ENCODE peak calls at places on chromosomes 2 and 18, in four cellular contexts. C is EL; N is fibroblast of mammary gland; L is activated CD8-positive, alpha-beta memory T cell treated with anti-CD3 and anti-CD28 coated beads, Interleukin-2, amount 50 U/mL, for 48 hours. Z is an unnamed sample.
A peak's percentile ranks its signal among the peaks of the same experiment; 100 is the strongest.

GRCh38 chr2:3465844-3466481 is 53.4 kb downstream of the ADI1 start:
- DNase-seq in C (peak; percentile 89), N (peak; percentile 97), L (no peak), Z (no peak)

GRCh38 chr18:61929881-61930640 is 37.3 kb upstream of the RNF152 start:
- DNase-seq in C (no peak), N (no peak), L (no peak), Z (no peak)

GRCh38 chr2:240999001-240999791 is 778 bp downstream of the SNED1 start:
- DNase-seq in C (no peak), N (no peak), L (peak; percentile 53), Z (no peak)

GRCh38 chr2:207092803-207093202 is 72.9 kb downstream of the KLF7 start:
- DNase-seq in C (no peak), N (no peak), L (no peak), Z (no peak)

GRCh38 chr2:183541766-183542165 is 417.5 kb downstream of the NUP35 start:
- DNase-seq in C (peak; percentile 65), N (peak; percentile 76), L (no peak), Z (no peak)

GRCh38 chr18:34695300-34695699 is 14.8 kb upstream of the DTNA start:
- DNase-seq in C (no peak), N (no peak), L (no peak), Z (no peak)

GRCh38 chr2:161312996-161313395 is 4.8 kb downstream of the PSMD14 start:
- DNase-seq in C (peak; percentile 36), N (peak; percentile 69), L (no peak), Z (no peak)

GRCh38 chr2:55718165-55719008 is 24.7 kb upstream of the PNPT1 start:
- DNase-seq in C (peak; percentile 68), N (peak; percentile 70), L (peak; percentile 56), Z (peak; percentile 6)

GRCh38 chr2:239465017-239466001 is 64.5 kb upstream of the HDAC4 start:
- DNase-seq in C (no peak), N (no peak), L (peak; percentile 41), Z (no peak)

GRCh38 chr18:35861367-35862114 is 110.9 kb upstream of the RMP24 start:
- DNase-seq in C (peak; percentile 2), N (no peak), L (no peak), Z (no peak)

GRCh38 chr2:53087282-53087882 is 680.2 kb upstream of the CHAC2 start:
- DNase-seq in C (peak; percentile 80), N (peak; percentile 73), L (no peak), Z (no peak)

GRCh38 chr18:74596959-74597661 is 560 bp upstream of the ZNF407 start:
- DNase-seq in C (peak; percentile 64), N (peak; percentile 62), L (peak; percentile 85), Z (peak; percentile 63)

GRCh38 chr18:26511339-26512071 is 36.8 kb downstream of the KCTD1 start:
- DNase-seq in C (no peak), N (no peak), L (no peak), Z (no peak)

GRCh38 chr18:34760444-34760843 is 50.3 kb downstream of the DTNA start:
- DNase-seq in C (no peak), N (no peak), L (no peak), Z (no peak)

Z was measured in T-cell.